ENCODE peak calls at places on chromosomes 4 and X, in four cellular contexts. R is fibroblast of lung, F is spleen, V is A673. J is an unnamed sample.

GRCh38 chr4:148094149-148094548 is 348.1 kb downstream of the NR3C2 start:
- DNase-seq in R (no peak), F (no peak), V (peak; percentile 12), J (no peak)

GRCh38 chr4:47032405-47033106 is 1.2 kb downstream of the GABRB1 start:
- DNase-seq in R (peak; percentile 70), F (peak; percentile 73), V (peak; percentile 87), J (peak; percentile 75)

GRCh38 chrX:138885886-138886285 is 174.4 kb upstream of the FGF13 start:
- DNase-seq in R (peak; percentile 21), F (no peak), V (no peak), J (no peak)

GRCh38 chrX:122504026-122504425 is 680.1 kb upstream of the GRIA3 start:
- DNase-seq in R (no peak), F (no peak), V (no peak), J (no peak)

GRCh38 chr4:23945521-23946017 is 55.7 kb upstream of the PPARGC1A start:
- DNase-seq in R (peak; percentile 80), F (no peak), V (no peak), J (no peak)

GRCh38 chrX:143340190-143340589 is 177.1 kb downstream of the SPANXN3 start:
- DNase-seq in R (no peak), F (no peak), V (no peak), J (no peak)

GRCh38 chr4:102469806-102470205 is 31.4 kb upstream of the NFKB1 start:
- DNase-seq in R (no peak), F (no peak), V (peak; percentile 76), J (no peak)

GRCh38 chr4:67694662-67695061 is 6.3 kb downstream of the UBA6 start:
- DNase-seq in R (no peak), F (no peak), V (no peak), J (no peak)

GRCh38 chr4:20194079-20195013 is 57.4 kb upstream of the SLIT2 start:
- DNase-seq in R (peak; percentile 88), F (no peak), V (peak; percentile 77), J (no peak)

GRCh38 chr4:68346461-68346860 is 3.4 kb downstream of the YTHDC1 start:
- DNase-seq in R (no peak), F (no peak), V (no peak), J (no peak)

GRCh38 chr4:133594246-133595207 is 445.4 kb downstream of the PCDH10 start:
- DNase-seq in R (peak; percentile 75), F (no peak), V (peak; percentile 26), J (no peak)

GRCh38 chrX:12138366-12139313 is at the start of gene FRMPD4:
- DNase-seq in R (no peak), F (peak; percentile 64), V (no peak), J (no peak)

DNA sequence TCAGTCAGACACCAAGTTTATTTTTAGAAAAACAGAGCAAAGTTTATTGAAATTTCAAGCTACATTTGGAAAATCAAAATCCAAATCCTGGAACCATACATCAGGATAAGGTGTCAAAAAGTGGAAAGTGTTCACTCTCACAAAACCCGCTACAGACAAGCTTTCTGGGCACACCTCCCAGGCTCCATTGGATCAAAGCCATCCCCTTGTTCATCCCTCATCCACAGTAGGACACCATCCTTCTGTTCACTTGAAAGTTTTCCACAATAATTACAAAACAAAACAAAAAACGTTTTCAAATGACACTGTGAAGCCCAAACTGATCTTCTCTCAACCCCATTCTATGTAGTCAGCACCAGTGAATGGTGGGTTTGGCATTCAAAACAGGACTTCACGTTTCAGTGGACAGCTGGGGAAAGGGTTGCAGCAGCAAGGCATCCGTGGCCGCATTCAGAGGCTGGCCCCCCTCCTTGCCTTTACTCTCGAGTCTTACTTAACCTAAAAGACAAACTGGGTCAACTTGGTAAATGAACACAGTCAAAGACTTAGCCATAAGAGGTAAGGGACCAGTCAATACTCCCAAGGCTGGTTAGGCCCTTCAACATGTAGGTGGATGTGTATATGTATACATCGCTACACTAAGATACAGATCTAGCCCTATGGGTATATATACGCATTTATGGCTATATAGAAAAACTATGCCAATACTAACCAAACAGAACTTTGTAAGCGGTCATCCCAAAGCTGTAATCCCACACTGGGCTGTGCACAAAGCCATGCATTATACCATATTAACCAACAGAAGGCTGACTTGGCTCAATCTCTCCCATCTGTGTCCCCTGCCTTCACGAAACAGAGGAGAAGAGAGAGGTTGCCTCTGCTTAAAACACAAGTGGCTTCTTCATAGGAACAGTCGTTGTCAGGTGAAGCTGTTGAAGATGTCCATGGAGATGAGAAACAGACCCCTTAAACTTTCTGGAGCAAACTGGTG is 62.1 kb downstream of the TSC22D3 start:
- DNase-seq in R (peak; percentile 34), F (peak; percentile 71), V (no peak), J (no peak)
- H3K4me1 ChIP-seq in R (peaks cover 3% of the 10 kb centered on the region), F (peaks cover 71% of the 10 kb centered on the region), V (peaks cover 4% of the 10 kb centered on the region), J (peaks cover 26% of the 10 kb centered on the region)

GRCh38 chr4:151573945-151574344 is 165.0 kb downstream of the FHIP1A start:
- DNase-seq in R (no peak), F (peak; percentile 61), V (no peak), J (no peak)
- H3K4me1 ChIP-seq in R (no peaks in the 10 kb centered on the region), F (peaks cover 4% of the 10 kb centered on the region), V (no peaks in the 10 kb centered on the region), J (no peaks in the 10 kb centered on the region)

GRCh38 chr4:153572609-153573008 is 106.4 kb downstream of the TMEM131L start:
- DNase-seq in R (no peak), F (no peak), V (no peak), J (no peak)

GRCh38 chr4:153570228-153570973 is 104.2 kb downstream of the TMEM131L start:
- DNase-seq in R (no peak), F (no peak), V (no peak), J (no peak)

GRCh38 chr4:153573881-153574807 is 108.0 kb downstream of the TMEM131L start:
- DNase-seq in R (peak; percentile 93), F (peak; percentile 83), V (peak; percentile 85), J (no peak)

GRCh38 chr4:153571006-153571545 is 104.9 kb downstream of the TMEM131L start:
- DNase-seq in R (no peak), F (no peak), V (no peak), J (no peak)

GRCh38 chr4:153573221-153573620 is 107.1 kb downstream of the TMEM131L start:
- DNase-seq in R (no peak), F (no peak), V (no peak), J (no peak)
- H3K4me1 ChIP-seq in R (no peaks in the 10 kb centered on the region), F (peaks cover 99% of the 10 kb centered on the region), V (peaks cover 18% of the 10 kb centered on the region), J (peaks cover 6% of the 10 kb centered on the region)

DNA sequence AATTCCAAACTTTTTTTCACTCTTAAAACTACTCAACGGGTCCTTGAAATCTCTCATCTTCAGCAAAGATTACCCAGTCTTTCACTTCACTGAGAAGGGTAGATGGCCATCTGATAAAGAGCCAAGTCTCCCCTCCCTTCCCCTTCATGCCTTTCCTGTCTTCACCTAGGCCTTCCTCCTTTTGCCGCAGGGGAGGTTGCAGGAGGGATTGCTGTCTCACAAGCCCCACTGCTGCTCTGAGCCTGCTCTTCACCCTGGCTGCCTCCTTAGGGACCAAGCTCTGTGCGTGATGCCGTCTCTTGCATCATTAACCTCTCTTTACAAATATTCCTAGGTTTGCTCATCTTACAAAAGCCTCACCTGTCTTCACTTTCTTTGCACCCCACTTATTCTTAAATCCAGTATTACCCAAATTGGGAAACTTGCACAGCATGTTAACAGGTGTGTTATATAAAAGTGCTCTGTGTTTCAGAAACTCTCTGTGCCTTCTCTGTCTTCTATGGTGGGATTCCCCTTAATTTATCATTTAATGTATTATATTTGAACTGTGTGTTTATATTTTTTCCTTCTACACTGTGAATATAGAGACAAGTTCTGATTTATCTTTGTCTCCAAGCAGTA is 3.8 kb downstream of the ZFX start:
- DNase-seq in R (no peak), F (no peak), V (peak; percentile 35), J (no peak)
- H3K4me1 ChIP-seq in R (no peaks in the 10 kb centered on the region), F (peaks cover 78% of the 10 kb centered on the region), V (peaks cover 32% of the 10 kb centered on the region), J (peaks cover 38% of the 10 kb centered on the region)

GRCh38 chr4:38313175-38313574 is 350.8 kb upstream of the KLF3 start:
- DNase-seq in R (no peak), F (no peak), V (no peak), J (no peak)
- H3K4me1 ChIP-seq in R (peaks cover 2% of the 10 kb centered on the region), F (peaks cover 33% of the 10 kb centered on the region), V (no peaks in the 10 kb centered on the region), J (peaks cover 2% of the 10 kb centered on the region)

DNA sequence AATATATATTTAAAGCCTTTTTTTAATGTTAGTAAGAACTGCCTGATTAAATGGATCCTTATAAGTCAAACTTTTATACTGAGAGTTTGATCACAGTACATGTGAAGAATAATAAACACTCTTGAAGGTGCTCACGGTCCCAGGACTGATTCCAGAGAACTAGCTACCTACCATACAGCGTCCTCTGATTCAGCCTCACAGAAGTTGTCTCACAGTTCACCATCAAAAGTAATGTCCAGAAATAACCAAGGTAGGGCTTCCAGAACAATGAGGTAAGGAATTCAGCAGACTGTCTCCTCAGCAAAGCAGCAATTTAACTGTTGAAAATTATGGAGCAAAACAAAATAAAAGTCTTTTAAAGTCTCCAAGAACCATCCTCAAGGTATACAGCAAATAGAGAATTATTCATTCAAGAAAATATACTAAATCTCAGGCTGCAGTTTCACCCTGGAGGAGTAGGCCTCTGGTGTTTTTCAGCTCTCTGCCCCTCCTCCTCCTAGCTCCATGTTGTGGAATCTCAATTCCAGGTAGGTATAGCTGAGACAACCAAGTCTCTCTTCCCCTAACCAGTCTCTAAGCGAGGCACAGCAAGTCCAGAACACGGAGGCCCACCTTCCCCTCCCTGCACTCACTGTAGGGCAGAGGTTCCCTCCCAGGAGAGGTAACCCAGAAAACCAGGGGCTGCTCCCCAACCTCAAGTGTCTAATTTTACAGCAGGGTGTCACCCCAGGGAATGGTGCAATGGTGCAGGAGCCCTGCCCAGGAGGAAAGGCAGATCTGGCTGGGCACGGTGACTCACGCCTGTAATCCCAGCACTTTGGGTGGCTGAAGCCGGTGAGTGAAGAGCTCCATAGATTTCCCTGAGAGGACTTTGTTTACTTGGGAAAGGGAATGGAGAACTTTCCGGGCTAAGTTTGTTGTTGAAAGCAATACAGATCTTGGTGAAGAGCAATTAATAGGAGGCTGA is 28.6 kb downstream of the FAM241A start:
- DNase-seq in R (no peak), F (no peak), V (no peak), J (no peak)
- H3K4me1 ChIP-seq in R (no peaks in the 10 kb centered on the region), F (peaks cover 13% of the 10 kb centered on the region), V (peaks cover 5% of the 10 kb centered on the region), J (no peaks in the 10 kb centered on the region)

GRCh38 chr4:8538076-8538702 is 42.0 kb upstream of the GPR78 start:
- DNase-seq in R (no peak), F (peak; percentile 41), V (no peak), J (no peak)

GRCh38 chr4:8540586-8540985 is 39.6 kb upstream of the GPR78 start:
- DNase-seq in R (no peak), F (peak; percentile 59), V (no peak), J (peak; percentile 34)

GRCh38 chr4:8539661-8540060 is 40.5 kb upstream of the GPR78 start:
- DNase-seq in R (no peak), F (peak; percentile 38), V (no peak), J (peak; percentile 26)

GRCh38 chr4:8540072-8540471 is 40.1 kb upstream of the GPR78 start:
- DNase-seq in R (no peak), F (peak; percentile 54), V (no peak), J (peak; percentile 40)

DNA sequence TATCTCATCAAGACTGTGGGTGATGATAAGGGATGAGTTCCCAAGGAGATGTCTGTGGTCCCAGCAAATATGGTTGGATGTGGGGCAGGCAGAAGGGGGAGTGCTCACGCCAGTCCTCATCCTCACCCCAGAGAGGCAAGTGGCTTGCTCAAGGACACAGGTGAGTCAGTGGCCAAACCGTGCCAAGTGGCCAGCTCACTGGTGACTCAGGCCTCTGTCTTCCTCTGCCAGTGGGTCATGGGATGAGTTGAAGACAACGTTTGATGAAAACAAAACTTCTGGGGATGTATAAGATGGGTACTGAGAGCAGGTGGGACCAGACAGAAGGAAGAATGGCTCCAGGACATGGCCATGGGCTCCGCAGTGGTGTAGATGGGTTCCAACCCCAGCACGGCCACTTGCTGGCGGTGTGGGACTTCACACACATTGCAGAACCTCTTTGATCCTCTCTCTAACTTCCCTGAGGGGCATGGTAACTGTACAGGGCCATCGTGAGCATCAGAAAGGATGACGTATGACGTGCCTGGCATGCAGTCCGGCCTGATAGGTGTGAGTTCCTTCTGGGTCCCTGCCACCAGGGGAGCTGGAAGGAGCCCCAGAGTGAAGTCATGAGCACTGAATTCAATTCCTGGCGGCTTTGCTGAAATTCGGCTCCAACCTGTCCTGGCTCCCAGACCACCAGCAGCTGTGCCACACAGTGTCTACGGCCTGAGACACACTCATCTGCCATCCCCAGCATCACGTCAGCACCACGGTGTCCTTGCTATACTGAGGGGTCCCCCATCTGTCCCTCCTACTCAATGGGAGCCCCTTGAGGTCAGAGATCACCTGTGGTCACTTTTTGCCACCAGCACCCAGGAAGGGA is 41.3 kb upstream of the GPR78 start:
- DNase-seq in R (peak; percentile 23), F (peak; percentile 40), V (no peak), J (peak; percentile 53)
- H3K4me1 ChIP-seq in R (peaks cover 7% of the 10 kb centered on the region), F (peaks cover 11% of the 10 kb centered on the region), V (no peaks in the 10 kb centered on the region), J (peaks cover 20% of the 10 kb centered on the region)